ENCODE peak calls at places on chromosome 6, in seven cellular contexts. One of them, this sample, is unnamed.

GRCh38 chr6:122623279-122623678 is 13.1 kb downstream of the PKIB start:
- DNase-seq in CD8-positive, alpha-beta memory T cell: no peak
- DNase-seq in stimulated activated naive CD8-positive, alpha-beta T cell treated with anti-CD3 and anti-CD28 coated beads, Interleukin-15, amount 100 ng/mL, for 72 hours: no peak
- DNase-seq in activated naive CD4-positive, alpha-beta T cell: no peak
- DNase-seq in Ammon's horn: no peak
- DNase-seq in mesendoderm: no peak
- DNase-seq in NCI-H345: no peak
- DNase-seq in this sample: no peak

GRCh38 chr6:136113736-136114173 is 136.4 kb downstream of the MTFR2 start:
- DNase-seq in stimulated activated naive CD8-positive, alpha-beta T cell treated with anti-CD3 and anti-CD28 coated beads, Interleukin-15, amount 100 ng/mL, for 72 hours: no peak
- DNase-seq in activated naive CD4-positive, alpha-beta T cell: no peak
- DNase-seq in Ammon's horn: peak
- DNase-seq in mesendoderm: peak
- DNase-seq in CD8-positive, alpha-beta memory T cell: no peak
- DNase-seq in NCI-H345: peak
- DNase-seq in this sample: peak

GRCh38 chr6:157841211-157841840 is 18.3 kb downstream of the SNX9 start:
- DNase-seq in mesendoderm: no peak
- DNase-seq in activated naive CD4-positive, alpha-beta T cell: no peak
- DNase-seq in NCI-H345: no peak
- DNase-seq in stimulated activated naive CD8-positive, alpha-beta T cell treated with anti-CD3 and anti-CD28 coated beads, Interleukin-15, amount 100 ng/mL, for 72 hours: no peak
- DNase-seq in Ammon's horn: no peak
- DNase-seq in CD8-positive, alpha-beta memory T cell: no peak
- DNase-seq in this sample: no peak

GRCh38 chr6:7114744-7115451 is 7.1 kb downstream of the RREB1 start:
- DNase-seq in CD8-positive, alpha-beta memory T cell: no peak
- DNase-seq in Ammon's horn: no peak
- DNase-seq in mesendoderm: no peak
- DNase-seq in stimulated activated naive CD8-positive, alpha-beta T cell treated with anti-CD3 and anti-CD28 coated beads, Interleukin-15, amount 100 ng/mL, for 72 hours: no peak
- DNase-seq in NCI-H345: no peak
- DNase-seq in activated naive CD4-positive, alpha-beta T cell: no peak
- DNase-seq in this sample: no peak

GRCh38 chr6:47484616-47485015 is 7.0 kb downstream of the CD2AP start:
- DNase-seq in NCI-H345: no peak
- DNase-seq in stimulated activated naive CD8-positive, alpha-beta T cell treated with anti-CD3 and anti-CD28 coated beads, Interleukin-15, amount 100 ng/mL, for 72 hours: no peak
- DNase-seq in CD8-positive, alpha-beta memory T cell: no peak
- DNase-seq in activated naive CD4-positive, alpha-beta T cell: no peak
- DNase-seq in Ammon's horn: no peak
- DNase-seq in mesendoderm: no peak
- DNase-seq in this sample: peak

GRCh38 chr6:30955367-30956042 is 14.7 kb downstream of the MUCL3 start:
- DNase-seq in Ammon's horn: peak
- DNase-seq in CD8-positive, alpha-beta memory T cell: peak
- DNase-seq in stimulated activated naive CD8-positive, alpha-beta T cell treated with anti-CD3 and anti-CD28 coated beads, Interleukin-15, amount 100 ng/mL, for 72 hours: peak
- DNase-seq in activated naive CD4-positive, alpha-beta T cell: peak
- DNase-seq in NCI-H345: no peak
- DNase-seq in mesendoderm: peak
- DNase-seq in this sample: no peak

GRCh38 chr6:44034391-44034861 is 92.8 kb downstream of the MRPL14 start:
- DNase-seq in stimulated activated naive CD8-positive, alpha-beta T cell treated with anti-CD3 and anti-CD28 coated beads, Interleukin-15, amount 100 ng/mL, for 72 hours: no peak
- DNase-seq in mesendoderm: no peak
- DNase-seq in CD8-positive, alpha-beta memory T cell: no peak
- DNase-seq in Ammon's horn: no peak
- DNase-seq in activated naive CD4-positive, alpha-beta T cell: no peak
- DNase-seq in NCI-H345: no peak
- DNase-seq in this sample: no peak

GRCh38 chr6:106553440-106553839 is 75.9 kb downstream of the RTN4IP1 start:
- DNase-seq in Ammon's horn: no peak
- DNase-seq in NCI-H345: no peak
- DNase-seq in CD8-positive, alpha-beta memory T cell: no peak
- DNase-seq in stimulated activated naive CD8-positive, alpha-beta T cell treated with anti-CD3 and anti-CD28 coated beads, Interleukin-15, amount 100 ng/mL, for 72 hours: peak
- DNase-seq in activated naive CD4-positive, alpha-beta T cell: no peak
- DNase-seq in mesendoderm: no peak
- DNase-seq in this sample: no peak

GRCh38 chr6:41288025-41288777 is 1.7 kb upstream of the TREM1 start:
- DNase-seq in NCI-H345: peak
- DNase-seq in activated naive CD4-positive, alpha-beta T cell: no peak
- DNase-seq in CD8-positive, alpha-beta memory T cell: no peak
- DNase-seq in mesendoderm: no peak
- DNase-seq in Ammon's horn: no peak
- DNase-seq in stimulated activated naive CD8-positive, alpha-beta T cell treated with anti-CD3 and anti-CD28 coated beads, Interleukin-15, amount 100 ng/mL, for 72 hours: no peak
- DNase-seq in this sample: no peak

GRCh38 chr6:22925920-22926587 is 356.7 kb downstream of the HDGFL1 start:
- DNase-seq in CD8-positive, alpha-beta memory T cell: no peak
- DNase-seq in stimulated activated naive CD8-positive, alpha-beta T cell treated with anti-CD3 and anti-CD28 coated beads, Interleukin-15, amount 100 ng/mL, for 72 hours: no peak
- DNase-seq in Ammon's horn: no peak
- DNase-seq in mesendoderm: no peak
- DNase-seq in activated naive CD4-positive, alpha-beta T cell: no peak
- DNase-seq in NCI-H345: no peak
- DNase-seq in this sample: peak

GRCh38 chr6:38095054-38095453 is 275.5 kb downstream of the ZFAND3 start:
- DNase-seq in activated naive CD4-positive, alpha-beta T cell: no peak
- DNase-seq in NCI-H345: no peak
- DNase-seq in mesendoderm: peak
- DNase-seq in stimulated activated naive CD8-positive, alpha-beta T cell treated with anti-CD3 and anti-CD28 coated beads, Interleukin-15, amount 100 ng/mL, for 72 hours: no peak
- DNase-seq in CD8-positive, alpha-beta memory T cell: no peak
- DNase-seq in Ammon's horn: no peak
- DNase-seq in this sample: peak

GRCh38 chr6:166988674-166989201 is 10.5 kb upstream of the CEP43 start:
- DNase-seq in NCI-H345: no peak
- DNase-seq in stimulated activated naive CD8-positive, alpha-beta T cell treated with anti-CD3 and anti-CD28 coated beads, Interleukin-15, amount 100 ng/mL, for 72 hours: no peak
- DNase-seq in CD8-positive, alpha-beta memory T cell: no peak
- DNase-seq in mesendoderm: peak
- DNase-seq in activated naive CD4-positive, alpha-beta T cell: no peak
- DNase-seq in Ammon's horn: no peak
- DNase-seq in this sample: no peak

GRCh38 chr6:108609276-108609769 is 48.6 kb downstream of the FOXO3 start:
- DNase-seq in activated naive CD4-positive, alpha-beta T cell: no peak
- DNase-seq in CD8-positive, alpha-beta memory T cell: no peak
- DNase-seq in mesendoderm: peak
- DNase-seq in Ammon's horn: no peak
- DNase-seq in stimulated activated naive CD8-positive, alpha-beta T cell treated with anti-CD3 and anti-CD28 coated beads, Interleukin-15, amount 100 ng/mL, for 72 hours: no peak
- DNase-seq in NCI-H345: no peak
- DNase-seq in this sample: peak

GRCh38 chr6:108235121-108235520 is 25.7 kb downstream of the SNX3 start:
- DNase-seq in activated naive CD4-positive, alpha-beta T cell: no peak
- DNase-seq in NCI-H345: no peak
- DNase-seq in Ammon's horn: no peak
- DNase-seq in mesendoderm: no peak
- DNase-seq in CD8-positive, alpha-beta memory T cell: no peak
- DNase-seq in stimulated activated naive CD8-positive, alpha-beta T cell treated with anti-CD3 and anti-CD28 coated beads, Interleukin-15, amount 100 ng/mL, for 72 hours: no peak
- DNase-seq in this sample: no peak

GRCh38 chr6:133377219-133377618 is 136.1 kb downstream of the EYA4 start:
- DNase-seq in mesendoderm: no peak
- DNase-seq in Ammon's horn: no peak
- DNase-seq in CD8-positive, alpha-beta memory T cell: no peak
- DNase-seq in NCI-H345: no peak
- DNase-seq in stimulated activated naive CD8-positive, alpha-beta T cell treated with anti-CD3 and anti-CD28 coated beads, Interleukin-15, amount 100 ng/mL, for 72 hours: no peak
- DNase-seq in activated naive CD4-positive, alpha-beta T cell: no peak
- DNase-seq in this sample: no peak

GRCh38 chr6:138577151-138577915 is 78.0 kb upstream of the NHSL1 start:
- DNase-seq in activated naive CD4-positive, alpha-beta T cell: no peak
- DNase-seq in CD8-positive, alpha-beta memory T cell: no peak
- DNase-seq in stimulated activated naive CD8-positive, alpha-beta T cell treated with anti-CD3 and anti-CD28 coated beads, Interleukin-15, amount 100 ng/mL, for 72 hours: no peak
- DNase-seq in Ammon's horn: no peak
- DNase-seq in NCI-H345: peak
- DNase-seq in mesendoderm: no peak
- DNase-seq in this sample: no peak

GRCh38 chr6:78835817-78836216 is 31.5 kb upstream of the IRAK1BP1 start:
- DNase-seq in activated naive CD4-positive, alpha-beta T cell: no peak
- DNase-seq in Ammon's horn: peak
- DNase-seq in NCI-H345: no peak
- DNase-seq in mesendoderm: no peak
- DNase-seq in stimulated activated naive CD8-positive, alpha-beta T cell treated with anti-CD3 and anti-CD28 coated beads, Interleukin-15, amount 100 ng/mL, for 72 hours: no peak
- DNase-seq in CD8-positive, alpha-beta memory T cell: no peak
- DNase-seq in this sample: peak

GRCh38 chr6:108689279-108690161 is 128.8 kb downstream of the FOXO3 start:
- DNase-seq in mesendoderm: no peak
- DNase-seq in stimulated activated naive CD8-positive, alpha-beta T cell treated with anti-CD3 and anti-CD28 coated beads, Interleukin-15, amount 100 ng/mL, for 72 hours: no peak
- DNase-seq in Ammon's horn: peak
- DNase-seq in CD8-positive, alpha-beta memory T cell: no peak
- DNase-seq in activated naive CD4-positive, alpha-beta T cell: no peak
- DNase-seq in NCI-H345: no peak
- DNase-seq in this sample: peak

GRCh38 chr6:148367418-148368024 is 24.9 kb downstream of the SASH1 start:
- DNase-seq in Ammon's horn: peak
- DNase-seq in mesendoderm: peak
- DNase-seq in NCI-H345: no peak
- DNase-seq in stimulated activated naive CD8-positive, alpha-beta T cell treated with anti-CD3 and anti-CD28 coated beads, Interleukin-15, amount 100 ng/mL, for 72 hours: no peak
- DNase-seq in activated naive CD4-positive, alpha-beta T cell: no peak
- DNase-seq in CD8-positive, alpha-beta memory T cell: no peak
- DNase-seq in this sample: peak

GRCh38 chr6:46989384-46989783 is 52.7 kb downstream of the ADGRF1 start:
- DNase-seq in mesendoderm: no peak
- DNase-seq in activated naive CD4-positive, alpha-beta T cell: no peak
- DNase-seq in Ammon's horn: peak
- DNase-seq in NCI-H345: no peak
- DNase-seq in CD8-positive, alpha-beta memory T cell: no peak
- DNase-seq in stimulated activated naive CD8-positive, alpha-beta T cell treated with anti-CD3 and anti-CD28 coated beads, Interleukin-15, amount 100 ng/mL, for 72 hours: no peak
- DNase-seq in this sample: peak

GRCh38 chr6:158605266-158605878 is 39.2 kb downstream of the DYNLT1 start:
- DNase-seq in activated naive CD4-positive, alpha-beta T cell: no peak
- DNase-seq in mesendoderm: peak
- DNase-seq in stimulated activated naive CD8-positive, alpha-beta T cell treated with anti-CD3 and anti-CD28 coated beads, Interleukin-15, amount 100 ng/mL, for 72 hours: peak
- DNase-seq in CD8-positive, alpha-beta memory T cell: peak
- DNase-seq in NCI-H345: peak
- DNase-seq in Ammon's horn: peak
- DNase-seq in this sample: peak

GRCh38 chr6:158817298-158818007 is 1.7 kb downstream of the EZR start:
- DNase-seq in CD8-positive, alpha-beta memory T cell: no peak
- DNase-seq in stimulated activated naive CD8-positive, alpha-beta T cell treated with anti-CD3 and anti-CD28 coated beads, Interleukin-15, amount 100 ng/mL, for 72 hours: peak
- DNase-seq in NCI-H345: no peak
- DNase-seq in activated naive CD4-positive, alpha-beta T cell: no peak
- DNase-seq in Ammon's horn: peak
- DNase-seq in mesendoderm: peak
- DNase-seq in this sample: peak

GRCh38 chr6:53894086-53894485 is 99.3 kb downstream of the LRRC1 start:
- DNase-seq in Ammon's horn: peak
- DNase-seq in mesendoderm: no peak
- DNase-seq in stimulated activated naive CD8-positive, alpha-beta T cell treated with anti-CD3 and anti-CD28 coated beads, Interleukin-15, amount 100 ng/mL, for 72 hours: peak
- DNase-seq in activated naive CD4-positive, alpha-beta T cell: no peak
- DNase-seq in NCI-H345: peak
- DNase-seq in CD8-positive, alpha-beta memory T cell: no peak
- DNase-seq in this sample: peak

GRCh38 chr6:162471842-162472241 is 255.7 kb downstream of the PRKN start:
- DNase-seq in CD8-positive, alpha-beta memory T cell: no peak
- DNase-seq in Ammon's horn: no peak
- DNase-seq in activated naive CD4-positive, alpha-beta T cell: no peak
- DNase-seq in NCI-H345: no peak
- DNase-seq in mesendoderm: no peak
- DNase-seq in stimulated activated naive CD8-positive, alpha-beta T cell treated with anti-CD3 and anti-CD28 coated beads, Interleukin-15, amount 100 ng/mL, for 72 hours: no peak
- DNase-seq in this sample: no peak

GRCh38 chr6:169169941-169170582 is 83.6 kb downstream of the THBS2 start:
- DNase-seq in CD8-positive, alpha-beta memory T cell: no peak
- DNase-seq in mesendoderm: no peak
- DNase-seq in activated naive CD4-positive, alpha-beta T cell: no peak
- DNase-seq in Ammon's horn: no peak
- DNase-seq in stimulated activated naive CD8-positive, alpha-beta T cell treated with anti-CD3 and anti-CD28 coated beads, Interleukin-15, amount 100 ng/mL, for 72 hours: no peak
- DNase-seq in NCI-H345: no peak
- DNase-seq in this sample: no peak

This sample was measured in fibroblast of the aortic adventitia.